ENCODE peak calls at places on chromosomes 6 and 20, in six cellular contexts. H, I, L, Q, V and C are unnamed samples. For H3K9me3, the result is how much of the 10 kb centered on the place peaks cover.

GRCh38 chr20:37686762-37687477 is 6.9 kb upstream of the CTNNBL1 start:
- DNase-seq in H (no peak), I (no peak), L (no peak), Q (no peak), V (no peak), C (no peak)

GRCh38 chr20:1632228-1632577 is 12.4 kb upstream of the SIRPB1 start:
- DNase-seq in H (no peak), I (no peak), L (no peak), Q (no peak), V (no peak), C (no peak)

GRCh38 chr6:169950558-169950957 is 199.1 kb downstream of the ERMARD start:
- DNase-seq in H (peak), I (no peak), L (no peak), Q (peak), V (no peak), C (peak)

GRCh38 chr6:106749611-106750010 is 120.2 kb downstream of the QRSL1 start:
- DNase-seq in H (no peak), I (no peak), L (no peak), Q (no peak), V (no peak), C (no peak)

GRCh38 chr6:17484201-17484606 is 90.8 kb downstream of the CAP2 start:
- DNase-seq in H (no peak), I (peak), L (no peak), Q (no peak), V (no peak), C (no peak)

GRCh38 chr20:37816726-37817125 is 86.2 kb upstream of the VSTM2L start:
- DNase-seq in H (no peak), I (no peak), L (no peak), Q (no peak), V (no peak), C (no peak)

GRCh38 chr6:87922947-87923330 is 124.7 kb upstream of the SPACA1 start:
- DNase-seq in H (no peak), I (no peak), L (no peak), Q (no peak), V (no peak), C (peak)

GRCh38 chr6:170007468-170008240 is 256.2 kb downstream of the ERMARD start:
- DNase-seq in H (no peak), I (no peak), L (no peak), Q (peak), V (no peak), C (no peak)

GRCh38 chr6:166645928-166646327 is 18.9 kb upstream of the RPS6KA2 start:
- DNase-seq in H (no peak), I (no peak), L (no peak), Q (no peak), V (no peak), C (no peak)

GRCh38 chr6:43937236-43938177 is 167.5 kb downstream of the VEGFA start:
- DNase-seq in H (peak), I (no peak), L (peak), Q (no peak), V (no peak), C (no peak)

GRCh38 chr20:5888051-5888450 is 62.3 kb downstream of the TRMT6 start:
- DNase-seq in H (no peak), I (no peak), L (no peak), Q (no peak), V (no peak), C (no peak)

GRCh38 chr6:125631165-125631564 is 118.3 kb upstream of the HEY2 start:
- DNase-seq in H (no peak), I (no peak), L (no peak), Q (no peak), V (no peak), C (no peak)

GRCh38 chr6:142266060-142266459 is 35.7 kb upstream of the ADGRG6 start:
- DNase-seq in H (no peak), I (no peak), L (no peak), Q (no peak), V (no peak), C (no peak)

GRCh38 chr6:134636221-134636830 is 313.6 kb downstream of the ALDH8A1 start:
- DNase-seq in H (no peak), I (no peak), L (no peak), Q (no peak), V (no peak), C (peak)

GRCh38 chr6:43900560-43901329 is 130.7 kb downstream of the VEGFA start:
- DNase-seq in H (no peak), I (no peak), L (no peak), Q (no peak), V (no peak), C (no peak)

GRCh38 chr6:33812669-33813068 is 8.9 kb upstream of the MLN start:
- DNase-seq in H (peak), I (peak), L (peak), Q (peak), V (peak), C (peak)

GRCh38 chr6:151683381-151683780 is 124.1 kb upstream of the ESR1 start:
- DNase-seq in H (no peak), I (no peak), L (no peak), Q (no peak), V (no peak), C (no peak)

GRCh38 chr6:20433321-20433720 is 31.6 kb downstream of the E2F3 start:
- DNase-seq in H (no peak), I (no peak), L (no peak), Q (no peak), V (no peak), C (no peak)

GRCh38 chr6:143400258-143401059 is 50.0 kb downstream of the ADAT2 start:
- DNase-seq in H (no peak), I (no peak), L (no peak), Q (no peak), V (no peak), C (peak)

GRCh38 chr20:24106155-24106800 is 117.7 kb upstream of the GGTLC1 start:
- DNase-seq in H (no peak), I (no peak), L (no peak), Q (no peak), V (no peak), C (no peak)

GRCh38 chr6:158570681-158570962 is 10.7 kb downstream of the TMEM181 start:
- DNase-seq in H (no peak), I (no peak), L (no peak), Q (no peak), V (no peak), C (no peak)

DNA sequence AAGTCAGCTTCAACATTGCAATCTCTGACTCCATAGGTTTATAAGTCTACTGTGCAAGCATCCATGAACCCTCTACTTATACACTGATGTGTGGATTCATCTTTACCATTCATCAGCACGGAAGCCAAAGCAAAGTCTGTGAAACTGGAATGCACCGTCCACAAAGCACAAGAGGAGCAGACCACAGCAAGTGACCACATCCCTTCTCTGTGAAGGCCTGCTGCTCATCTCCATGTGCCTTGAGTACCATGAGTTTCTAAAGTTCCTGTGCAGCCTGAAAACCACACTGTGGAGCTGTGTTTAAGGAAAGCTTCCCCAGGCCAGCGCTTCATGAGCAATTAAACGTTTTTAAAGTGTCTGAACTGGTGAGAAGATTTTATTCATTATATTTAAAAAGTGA is 20.0 kb downstream of the GABRR1 start:
- DNase-seq in H (no peak), I (no peak), L (no peak), Q (no peak), V (no peak), C (no peak)
- H3K4me3 ChIP-seq in H (no peak), I (no peak), L (no peak), Q (no peak), V (no peak), C (no peak)

GRCh38 chr6:112188906-112189305 is 65.5 kb downstream of the LAMA4 start:
- DNase-seq in H (no peak), I (no peak), L (no peak), Q (no peak), V (no peak), C (no peak)
- TF ChIP-seq CTCF in H (no peak), I (no peak), L (no peak), Q (no peak), V (no peak), C (no peak)

GRCh38 chr6:27406085-27406484 is 17.5 kb downstream of the ZNF391 start:
- DNase-seq in H (no peak), I (no peak), L (no peak), Q (no peak), V (no peak), C (peak)

DNA sequence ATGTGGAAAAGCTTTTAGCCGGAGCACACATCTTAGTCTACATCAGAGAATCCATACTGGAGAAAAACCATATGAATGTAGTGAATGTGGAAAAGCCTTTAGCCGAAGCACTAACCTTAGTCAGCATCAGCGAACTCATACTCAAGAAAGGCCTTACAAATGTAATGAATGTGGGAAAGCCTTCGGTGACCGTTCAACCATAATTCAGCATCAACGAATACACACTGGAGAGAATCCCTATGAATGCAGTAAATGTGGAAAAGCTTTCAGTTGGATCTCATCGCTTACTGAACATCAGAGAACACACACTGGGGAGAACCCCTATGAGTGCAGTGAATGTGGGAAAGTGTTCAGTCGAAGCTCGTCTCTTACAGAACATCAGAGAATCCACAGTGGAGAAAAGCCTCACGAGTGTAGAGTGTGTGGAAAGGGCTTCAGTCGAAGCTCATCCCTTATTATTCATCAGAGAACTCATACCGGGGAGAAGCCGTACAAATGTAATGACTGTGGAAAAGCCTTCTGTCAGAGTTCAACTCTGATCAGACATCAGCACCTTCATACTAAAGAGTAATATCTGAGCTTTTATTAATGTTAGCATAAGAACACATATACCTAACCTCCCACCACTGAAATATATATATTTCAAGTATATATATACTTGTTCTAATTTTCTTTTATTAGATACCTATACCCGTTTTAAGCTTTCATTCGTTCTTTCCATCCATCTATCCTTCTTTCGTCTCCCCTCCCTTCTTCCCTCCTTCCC is 12.5 kb downstream of the ZNF391 start:
- DNase-seq in H (no peak), I (no peak), L (no peak), Q (no peak), V (no peak), C (no peak)
- H3K9me3 ChIP-seq in H (under half), I (under half), L (under half), Q (under half), V (under half), C (under half)

GRCh38 chr6:156718647-156719394 is 58.4 kb upstream of the ARID1B start:
- DNase-seq in H (peak), I (peak), L (no peak), Q (peak), V (peak), C (no peak)

GRCh38 chr6:156720739-156721714 is 56.2 kb upstream of the ARID1B start:
- DNase-seq in H (peak), I (no peak), L (peak), Q (peak), V (no peak), C (peak)

GRCh38 chr6:156717542-156717941 is 59.6 kb upstream of the ARID1B start:
- DNase-seq in H (no peak), I (no peak), L (no peak), Q (no peak), V (no peak), C (no peak)

GRCh38 chr6:156719395-156719719 is 57.8 kb upstream of the ARID1B start:
- DNase-seq in H (no peak), I (no peak), L (no peak), Q (no peak), V (no peak), C (no peak)

DNA sequence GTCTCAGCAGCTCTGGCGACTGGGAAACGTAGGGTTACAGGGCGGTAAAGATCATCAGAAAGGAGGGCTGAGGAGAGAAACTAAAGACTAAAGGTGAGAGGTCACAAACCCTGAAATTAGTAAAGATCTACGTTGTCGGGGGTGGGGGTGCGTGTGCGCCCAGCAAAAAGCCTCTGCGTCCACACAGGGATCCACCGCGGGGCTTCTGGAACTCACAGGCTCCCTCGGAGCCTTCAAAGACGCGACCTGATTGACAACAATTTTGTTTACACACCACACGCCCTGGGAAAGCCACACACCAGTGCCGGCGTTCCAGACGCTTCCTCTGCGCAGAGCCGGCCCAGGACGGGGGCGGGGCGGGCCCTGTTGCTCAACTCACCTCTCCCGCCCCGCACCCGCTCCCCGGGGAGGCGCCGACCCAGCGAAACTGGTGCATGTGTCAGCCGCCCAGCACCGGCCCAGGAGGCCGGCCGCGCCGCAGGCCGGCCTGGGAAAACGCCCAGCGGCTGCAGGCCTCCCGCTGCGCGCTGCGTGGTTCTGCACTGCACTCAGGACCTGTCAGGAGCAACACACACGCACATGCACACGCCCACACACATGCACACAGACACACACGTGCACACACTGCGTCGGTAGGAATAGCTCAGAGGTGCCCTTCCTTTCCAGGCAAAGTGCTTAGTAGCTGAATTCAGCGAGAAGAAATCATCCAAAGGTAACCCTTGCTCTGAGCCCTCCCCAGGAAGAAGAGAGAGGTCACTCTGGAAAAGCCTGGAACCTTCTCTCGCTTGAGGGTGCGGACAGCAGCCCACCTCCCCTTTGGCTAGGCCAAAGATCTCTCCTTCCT is 57.2 kb upstream of the ARID1B start:
- DNase-seq in H (peak), I (peak), L (peak), Q (peak), V (peak), C (peak)
- H3K4me3 ChIP-seq in H (no peak), I (peak), L (peak), Q (no peak), V (peak), C (peak)

DNA sequence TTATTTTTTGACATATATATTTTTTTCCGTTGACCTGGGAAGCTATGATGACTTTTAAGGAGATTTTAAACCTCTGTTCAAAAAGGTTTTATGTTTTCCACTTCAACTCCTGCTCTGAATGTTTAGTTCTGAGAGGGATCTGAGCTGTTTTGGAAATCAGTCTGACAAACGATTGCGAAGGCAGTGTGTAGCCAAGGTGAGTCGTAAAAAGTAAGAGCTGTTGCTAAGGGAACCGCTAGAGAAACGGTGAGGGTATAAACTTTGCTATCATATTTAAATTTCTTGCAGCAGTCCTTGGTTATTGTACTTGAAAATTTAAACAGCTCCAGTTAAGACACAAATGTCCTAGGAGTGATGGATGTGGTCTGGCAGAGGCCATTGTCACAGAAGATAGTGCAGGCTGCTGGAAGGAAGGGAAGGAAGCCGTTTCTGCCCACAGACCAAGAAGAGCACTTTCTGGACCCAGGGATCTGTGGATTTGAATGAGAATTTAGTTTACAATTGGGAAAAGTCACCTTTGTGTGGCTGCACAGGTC is 64.9 kb upstream of the CITED2 start:
- DNase-seq in H (no peak), I (no peak), L (no peak), Q (no peak), V (no peak), C (no peak)
- TF ChIP-seq CTCF in H (no peak), I (no peak), L (no peak), Q (no peak), V (no peak), C (no peak)